ENCODE peak calls at places on chromosomes 7 and 10, in nine cellular contexts. M is heart right ventricle, V is esophagus squamous epithelium, Z is stomach, G is lower leg skin, F is PC-9, T is HepG2, X is colonic mucosa, U is left ventricle myocardium inferior. O is an unnamed sample.

GRCh38 chr7:74042746-74043522 is 15.0 kb downstream of the ELN start:
- DNase-seq in M (no peak), V (no peak), Z (peak), G (no peak), F (no peak), T (no peak), X (no peak), U (no peak), O (peak)

GRCh38 chr10:97849491-97850402 is at the start of gene GOLGA7B:
- DNase-seq in M (no peak), V (no peak), Z (peak), G (no peak), F (peak), T (peak), X (peak), U (peak), O (peak)

GRCh38 chr7:97200043-97200442 is 82.5 kb downstream of the SDHAF3 start:
- DNase-seq in M (no peak), V (no peak), Z (no peak), G (no peak), F (no peak), T (no peak), X (no peak), U (no peak), O (no peak)

GRCh38 chr10:65900271-65900670 is 1025.6 kb upstream of the LRRTM3 start:
- DNase-seq in M (no peak), V (no peak), Z (no peak), G (no peak), F (no peak), T (no peak), X (no peak), U (no peak), O (no peak)

GRCh38 chr10:103861501-103861900 is 6.1 kb upstream of the SH3PXD2A start:
- DNase-seq in M (no peak), V (no peak), Z (no peak), G (no peak), F (no peak), T (no peak), X (no peak), U (no peak), O (no peak)

GRCh38 chr10:70324951-70325781 is 41.4 kb upstream of the NPFFR1 start:
- DNase-seq in M (no peak), V (no peak), Z (no peak), G (no peak), F (no peak), T (no peak), X (no peak), U (no peak), O (no peak)

GRCh38 chr7:29332875-29333482 is 138.4 kb downstream of the CHN2 start:
- DNase-seq in M (no peak), V (no peak), Z (no peak), G (no peak), F (no peak), T (no peak), X (no peak), U (no peak), O (no peak)

GRCh38 chr7:12729112-12729511 is 41.7 kb downstream of the ARL4A start:
- DNase-seq in M (peak), V (no peak), Z (peak), G (peak), F (peak), T (peak), X (peak), U (peak), O (peak)

GRCh38 chr10:31321396-31321941 is 2.5 kb downstream of the ZEB1 start:
- DNase-seq in M (peak), V (no peak), Z (no peak), G (no peak), F (no peak), T (no peak), X (no peak), U (no peak), O (no peak)

GRCh38 chr7:27303021-27303420 is 60.4 kb downstream of the EVX1 start:
- DNase-seq in M (no peak), V (no peak), Z (no peak), G (no peak), F (no peak), T (no peak), X (no peak), U (no peak), O (no peak)

GRCh38 chr7:12927635-12928434 is 240.4 kb downstream of the ARL4A start:
- DNase-seq in M (no peak), V (no peak), Z (no peak), G (no peak), F (no peak), T (no peak), X (no peak), U (no peak), O (no peak)

GRCh38 chr7:37247881-37248280 is 200.8 kb downstream of the ELMO1 start:
- DNase-seq in M (no peak), V (no peak), Z (no peak), G (no peak), F (no peak), T (no peak), X (no peak), U (no peak), O (peak)

GRCh38 chr10:131937832-131938231 is 37.0 kb downstream of the PPP2R2D start:
- DNase-seq in M (no peak), V (no peak), Z (no peak), G (no peak), F (no peak), T (no peak), X (no peak), U (no peak), O (no peak)

DNA sequence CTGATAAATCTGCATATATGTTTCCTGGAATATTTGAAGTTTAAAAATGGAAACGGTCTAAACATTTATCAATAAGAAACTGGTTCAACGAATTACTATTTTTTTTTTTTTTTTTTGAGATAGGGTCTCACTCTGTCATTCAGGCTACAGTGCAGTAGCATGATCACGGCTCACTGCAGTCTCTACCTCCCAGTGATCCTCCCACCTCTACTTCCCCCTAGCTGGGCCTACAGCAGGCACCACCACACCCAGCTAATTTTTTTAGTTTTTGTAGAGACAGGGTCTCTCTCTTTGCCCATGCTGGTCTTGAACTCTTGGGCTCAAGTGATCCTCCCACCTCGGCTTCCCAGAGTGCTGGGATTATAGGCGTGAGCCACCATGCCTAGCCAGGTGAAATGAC is 68.3 kb downstream of the UBE2H start:
- DNase-seq in M (no peak), V (no peak), Z (no peak), G (no peak), F (no peak), T (no peak), X (no peak), U (no peak), O (no peak)
- H3K4me3 ChIP-seq in M (no peak), V (no peak), Z (no peak), G (no peak), F (no peak), T (no peak), X (no peak), U (no peak), O (no peak)

GRCh38 chr10:114683162-114683561 is 25.1 kb upstream of the ABLIM1 start:
- DNase-seq in M (no peak), V (no peak), Z (no peak), G (no peak), F (no peak), T (no peak), X (no peak), U (no peak), O (no peak)

GRCh38 chr10:114682532-114682931 is 24.5 kb upstream of the ABLIM1 start:
- DNase-seq in M (no peak), V (no peak), Z (no peak), G (no peak), F (no peak), T (no peak), X (no peak), U (no peak), O (no peak)

GRCh38 chr10:114683593-114683992 is 25.5 kb upstream of the ABLIM1 start:
- DNase-seq in M (peak), V (no peak), Z (no peak), G (no peak), F (no peak), T (no peak), X (no peak), U (peak), O (peak)

GRCh38 chr10:114681542-114681941 is 23.5 kb upstream of the ABLIM1 start:
- DNase-seq in M (peak), V (no peak), Z (no peak), G (no peak), F (no peak), T (no peak), X (no peak), U (peak), O (no peak)

DNA sequence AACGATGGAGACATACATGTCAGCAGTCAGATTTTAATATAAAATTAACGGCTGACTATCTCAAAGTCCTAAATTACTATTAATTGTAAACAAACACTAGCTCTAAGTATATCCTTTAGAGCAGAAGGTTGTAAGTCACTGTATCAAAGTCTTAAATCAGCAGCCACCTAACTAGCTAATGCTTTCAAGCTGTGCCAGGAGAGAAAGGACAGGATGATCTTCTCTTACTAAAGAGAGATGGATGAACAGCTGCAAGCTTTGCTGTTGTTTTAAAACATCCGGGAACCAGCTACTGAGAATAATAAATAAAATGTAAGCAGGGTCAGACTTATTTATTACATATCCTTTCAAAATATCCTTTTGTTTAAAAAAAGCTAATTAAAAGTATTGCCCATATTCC is 24.0 kb upstream of the ABLIM1 start:
- DNase-seq in M (no peak), V (no peak), Z (no peak), G (no peak), F (no peak), T (no peak), X (no peak), U (no peak), O (no peak)
- H3K4me3 ChIP-seq in M (peak), V (no peak), Z (no peak), G (no peak), F (no peak), T (no peak), X (no peak), U (peak), O (peak)

GRCh38 chr10:128180843-128181242 is 54.6 kb upstream of the MKI67 start:
- DNase-seq in M (no peak), V (no peak), Z (no peak), G (peak), F (no peak), T (no peak), X (no peak), U (no peak), O (no peak)
- H3K4me3 ChIP-seq in M (no peak), V (no peak), Z (no peak), G (no peak), F (no peak), T (no peak), X (no peak), U (no peak), O (no peak)

GRCh38 chr10:71621783-71622526 is 97.6 kb downstream of the C10orf105 start:
- DNase-seq in M (peak), V (no peak), Z (no peak), G (no peak), F (peak), T (peak), X (no peak), U (no peak), O (no peak)
- H3K4me3 ChIP-seq in M (no peak), V (no peak), Z (no peak), G (no peak), F (no peak), T (no peak), X (no peak), U (no peak), O (no peak)

GRCh38 chr10:62514079-62514693 is 140.0 kb downstream of the ZNF365 start:
- DNase-seq in M (no peak), V (no peak), Z (no peak), G (no peak), F (no peak), T (no peak), X (no peak), U (no peak), O (no peak)
- H3K4me3 ChIP-seq in M (no peak), V (no peak), Z (no peak), G (no peak), F (no peak), T (no peak), X (no peak), U (no peak), O (no peak)

GRCh38 chr10:118595064-118595420 is 406 bp downstream of the PRLHR start:
- DNase-seq in M (no peak), V (no peak), Z (no peak), G (no peak), F (no peak), T (no peak), X (no peak), U (no peak), O (no peak)
- H3K4me3 ChIP-seq in M (no peak), V (no peak), Z (no peak), G (no peak), F (no peak), T (no peak), X (no peak), U (no peak), O (no peak)

GRCh38 chr7:132778761-132779160 is 202.5 kb upstream of the PLXNA4 start:
- DNase-seq in M (no peak), V (no peak), Z (no peak), G (peak), F (no peak), T (no peak), X (no peak), U (no peak), O (no peak)

GRCh38 chr7:132780822-132781221 is 204.6 kb upstream of the PLXNA4 start:
- DNase-seq in M (no peak), V (no peak), Z (no peak), G (peak), F (no peak), T (no peak), X (no peak), U (no peak), O (no peak)

GRCh38 chr7:132777419-132777818 is 201.1 kb upstream of the PLXNA4 start:
- DNase-seq in M (no peak), V (no peak), Z (no peak), G (no peak), F (no peak), T (no peak), X (no peak), U (no peak), O (no peak)

GRCh38 chr7:132777956-132778355 is 201.7 kb upstream of the PLXNA4 start:
- DNase-seq in M (no peak), V (no peak), Z (no peak), G (peak), F (no peak), T (no peak), X (no peak), U (no peak), O (no peak)

DNA sequence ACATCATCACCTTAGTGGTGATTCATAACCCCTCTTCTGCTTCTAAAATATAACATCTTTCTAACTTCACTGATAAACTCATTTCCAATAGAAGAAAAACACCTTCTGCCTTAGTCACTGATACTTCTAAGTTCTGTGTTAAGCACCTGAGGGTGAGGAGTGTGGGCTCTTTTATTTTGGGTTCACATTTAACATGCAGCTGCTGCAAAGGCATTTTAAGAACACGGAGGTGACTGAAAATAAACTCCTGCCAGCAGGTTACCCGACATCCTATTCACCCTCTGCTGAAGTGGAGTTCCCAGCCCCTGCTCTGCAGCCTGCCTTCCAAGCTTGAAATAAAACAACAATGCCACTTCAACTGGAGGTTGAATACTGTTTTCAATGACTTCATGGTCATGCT is 202.9 kb upstream of the PLXNA4 start:
- DNase-seq in M (no peak), V (no peak), Z (no peak), G (no peak), F (no peak), T (no peak), X (no peak), U (no peak), O (no peak)
- H3K4me3 ChIP-seq in M (no peak), V (no peak), Z (no peak), G (no peak), F (no peak), T (no peak), X (no peak), U (no peak), O (no peak)

DNA sequence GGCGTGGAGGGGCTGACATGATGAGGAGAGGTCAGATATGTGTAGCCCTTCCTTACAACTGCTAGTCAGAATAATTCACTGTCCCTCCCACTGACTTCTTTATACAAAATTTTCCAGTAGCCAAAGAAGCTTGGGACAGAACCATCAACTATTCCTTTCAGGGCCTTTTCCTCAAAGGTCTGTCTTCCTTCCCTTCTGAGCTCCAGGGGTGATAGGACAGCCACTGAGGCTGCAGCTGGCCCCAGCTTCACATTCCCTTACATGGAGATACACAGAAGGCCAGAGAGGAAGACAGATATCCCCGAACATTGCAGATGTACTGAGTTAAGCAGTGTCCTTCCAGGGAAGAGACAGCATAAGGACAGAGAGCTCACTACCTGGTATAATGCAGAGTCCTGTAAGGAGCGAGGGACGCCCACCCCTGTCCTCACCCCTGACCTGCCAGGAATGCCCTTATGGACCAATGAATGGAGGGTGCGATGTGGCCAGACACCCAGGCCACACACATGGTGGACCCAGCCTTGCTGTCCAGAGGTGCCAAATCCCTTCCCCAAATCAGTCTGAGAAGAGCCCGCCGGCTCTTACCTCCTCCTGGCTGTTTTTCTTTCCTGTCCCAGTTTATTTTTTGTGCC is 754.7 kb downstream of the GRID1 start:
- DNase-seq in M (no peak), V (no peak), Z (no peak), G (peak), F (no peak), T (no peak), X (no peak), U (no peak), O (no peak)
- H3K4me3 ChIP-seq in M (no peak), V (no peak), Z (no peak), G (no peak), F (no peak), T (no peak), X (no peak), U (no peak), O (no peak)